ENCODE peak calls at places on chromosomes 4 and X, in nine cellular contexts. Z, T, L, O, B, W, D, I and K are unnamed samples.
A peak's percentile ranks its signal among the peaks of the same experiment; 100 is the strongest.

GRCh38 chrX:154135458-154136229 is 8.4 kb upstream of the OPN1LW start:
- DNase-seq in Z (peak; percentile 8), T (no peak), L (no peak), O (no peak), B (no peak), W (peak; percentile 72), D (no peak), I (no peak), K (no peak)

GRCh38 chr4:3318561-3319021 is 25.8 kb downstream of the RGS12 start:
- DNase-seq in Z (no peak), T (no peak), L (no peak), O (no peak), B (peak; percentile 46), W (no peak), D (peak; percentile 53), I (peak; percentile 42), K (no peak)

GRCh38 chrX:119672252-119672825 is 20.6 kb downstream of the SEPTIN6 start:
- DNase-seq in Z (no peak), T (no peak), L (no peak), O (no peak), B (no peak), W (no peak), D (no peak), I (peak; percentile 15), K (no peak)

GRCh38 chr4:186622788-186623464 is 67.6 kb upstream of the MTNR1A start:
- DNase-seq in Z (peak; percentile 46), T (peak; percentile 71), L (peak; percentile 85), O (no peak), B (no peak), W (no peak), D (peak; percentile 82), I (no peak), K (no peak)

GRCh38 chr4:119000400-119000799 is 111.7 kb downstream of the SYNPO2 start:
- DNase-seq in Z (no peak), T (no peak), L (peak; percentile 22), O (no peak), B (peak; percentile 75), W (no peak), D (no peak), I (no peak), K (no peak)

GRCh38 chrX:10945463-10945862 is 165.7 kb upstream of the HCCS start:
- DNase-seq in Z (peak; percentile 17), T (no peak), L (peak; percentile 49), O (no peak), B (no peak), W (no peak), D (no peak), I (no peak), K (no peak)

GRCh38 chr4:21811576-21811975 is 137.0 kb downstream of the KCNIP4 start:
- DNase-seq in Z (no peak), T (peak; percentile 68), L (peak; percentile 70), O (no peak), B (no peak), W (no peak), D (no peak), I (no peak), K (no peak)

GRCh38 chr4:23897564-23898109 is 7.8 kb upstream of the PPARGC1A start:
- DNase-seq in Z (no peak), T (no peak), L (no peak), O (no peak), B (no peak), W (no peak), D (no peak), I (no peak), K (no peak)

GRCh38 chrX:136354201-136354600 is 53.4 kb downstream of the ADGRG4 start:
- DNase-seq in Z (peak; percentile 69), T (no peak), L (no peak), O (no peak), B (no peak), W (no peak), D (no peak), I (no peak), K (no peak)

GRCh38 chr4:13989496-13989895 is 362.0 kb upstream of the BOD1L1 start:
- DNase-seq in Z (peak; percentile 46), T (peak; percentile 54), L (peak; percentile 60), O (no peak), B (no peak), W (no peak), D (no peak), I (no peak), K (peak; percentile 27)

GRCh38 chrX:16739574-16739973 is 20.2 kb downstream of the SYAP1 start:
- DNase-seq in Z (no peak), T (peak; percentile 46), L (no peak), O (no peak), B (no peak), W (no peak), D (no peak), I (no peak), K (no peak)

GRCh38 chr4:35300996-35301774 is 943.1 kb downstream of the ARAP2 start:
- DNase-seq in Z (no peak), T (no peak), L (no peak), O (no peak), B (no peak), W (no peak), D (no peak), I (no peak), K (no peak)

GRCh38 chr4:24373662-24374061 is 210.7 kb downstream of the DHX15 start:
- DNase-seq in Z (no peak), T (no peak), L (no peak), O (no peak), B (no peak), W (no peak), D (no peak), I (no peak), K (no peak)

GRCh38 chrX:18616688-18617087 is 55.2 kb downstream of the RS1 start:
- DNase-seq in Z (no peak), T (no peak), L (no peak), O (no peak), B (no peak), W (no peak), D (no peak), I (no peak), K (no peak)
- H3K27ac ChIP-seq in Z (no peak overlapping the region), T (no peak overlapping the region), L (no peak overlapping the region), O (no peak overlapping the region), B (no peak overlapping the region), W (no peak overlapping the region), D (no peak overlapping the region), I (no peak overlapping the region), K (no peak overlapping the region)

DNA sequence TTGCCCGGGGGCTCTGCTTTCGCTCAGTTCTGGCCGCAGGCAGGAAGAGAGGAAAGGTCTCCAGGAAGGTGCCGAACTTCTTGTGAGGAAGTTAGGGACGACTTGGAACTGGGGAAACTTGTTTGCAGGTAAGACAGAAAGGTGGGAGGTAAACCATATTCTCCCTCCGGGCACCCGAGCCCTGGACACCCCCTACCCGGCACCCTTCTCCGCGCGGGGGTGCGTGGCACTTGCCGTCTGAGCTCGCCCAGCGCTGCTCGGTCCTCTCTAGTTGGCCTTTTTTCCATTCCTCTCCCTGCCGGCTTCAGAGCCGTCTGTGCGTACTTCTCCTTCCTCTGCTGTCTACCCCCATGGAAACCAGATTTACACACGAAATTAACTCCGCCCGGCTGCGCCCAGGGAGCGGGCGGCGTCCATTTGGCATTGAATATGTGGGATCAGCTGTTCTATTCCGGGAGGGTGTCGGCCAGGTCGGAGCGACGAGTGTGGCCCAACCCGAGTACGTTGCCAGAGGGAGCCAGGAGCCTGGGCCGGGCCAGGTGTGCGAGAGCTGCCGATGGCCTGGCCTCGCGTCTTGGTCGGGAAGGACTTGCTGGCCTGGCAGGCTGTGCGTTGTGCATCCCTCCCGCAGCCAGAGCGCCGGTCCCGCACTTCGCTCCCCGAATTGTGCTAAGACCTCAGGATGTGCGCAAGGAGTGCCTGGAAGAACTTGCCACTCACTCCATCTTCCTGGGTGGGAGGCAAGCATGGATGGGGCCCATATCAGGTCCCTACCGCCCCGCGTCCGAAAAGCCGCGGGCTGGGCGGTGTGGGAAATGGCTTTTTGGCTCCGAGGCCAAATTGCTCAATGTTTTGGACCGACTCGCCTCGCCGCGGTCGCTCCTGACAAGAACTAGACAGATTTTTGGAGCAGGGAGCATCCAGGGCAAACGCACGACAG is 1.7 kb downstream of the PDGFRA start:
- DNase-seq in Z (no peak), T (peak; percentile 85), L (peak; percentile 70), O (no peak), B (peak; percentile 81), W (no peak), D (peak; percentile 86), I (no peak), K (no peak)
- H3K27me3 ChIP-seq in Z (peaks cover 24% of the 10 kb centered on the region), T (no peaks in the 10 kb centered on the region), L (no peaks in the 10 kb centered on the region), O (peaks cover 43% of the 10 kb centered on the region), B (peaks cover 81% of the 10 kb centered on the region), W (peaks cover 37% of the 10 kb centered on the region), D (peaks cover 3% of the 10 kb centered on the region), I (peaks cover 97% of the 10 kb centered on the region), K (no peaks in the 10 kb centered on the region)

GRCh38 chr4:39931441-39931901 is 46.2 kb downstream of the PDS5A start:
- DNase-seq in Z (no peak), T (no peak), L (no peak), O (no peak), B (no peak), W (no peak), D (no peak), I (no peak), K (no peak)

GRCh38 chr4:39928538-39928937 is 49.2 kb downstream of the PDS5A start:
- DNase-seq in Z (no peak), T (no peak), L (no peak), O (no peak), B (no peak), W (no peak), D (no peak), I (no peak), K (no peak)

GRCh38 chr4:39936565-39937418 is 40.9 kb downstream of the PDS5A start:
- DNase-seq in Z (peak; percentile 48), T (no peak), L (no peak), O (no peak), B (no peak), W (no peak), D (no peak), I (no peak), K (no peak)

GRCh38 chr4:39933689-39934590 is 43.8 kb downstream of the PDS5A start:
- DNase-seq in Z (no peak), T (peak; percentile 80), L (peak; percentile 82), O (no peak), B (no peak), W (no peak), D (no peak), I (no peak), K (peak; percentile 14)

DNA sequence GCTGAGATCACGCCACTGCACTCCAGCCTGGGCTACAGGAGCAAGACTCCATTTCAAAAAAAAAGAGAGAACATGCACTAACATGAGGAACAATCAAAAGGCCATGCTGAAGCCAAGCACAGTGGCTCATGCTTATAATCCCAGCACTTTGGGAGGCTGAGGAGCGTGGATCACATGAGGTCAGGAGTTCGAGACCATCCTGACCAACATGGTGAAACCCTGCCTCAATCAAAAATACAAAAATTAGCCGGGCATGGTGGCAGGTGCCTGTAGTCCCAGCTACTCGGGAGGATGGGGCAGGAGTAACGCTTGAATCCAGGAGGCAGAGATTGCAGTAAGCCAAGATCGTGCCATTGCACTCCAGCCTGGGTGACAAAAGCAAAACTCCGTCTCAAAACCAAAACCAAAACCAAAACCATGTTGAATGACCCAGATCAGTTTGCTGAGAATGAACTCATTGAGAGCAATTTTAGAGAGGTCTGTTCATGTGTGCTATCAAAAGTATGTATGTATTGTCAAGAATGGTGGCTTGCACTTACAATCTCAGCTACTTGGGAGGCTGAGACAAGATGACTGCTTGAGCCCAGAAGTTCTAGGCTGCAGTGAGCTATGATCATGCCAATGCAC is 44.8 kb downstream of the PDS5A start:
- DNase-seq in Z (no peak), T (no peak), L (peak; percentile 24), O (no peak), B (no peak), W (peak; percentile 37), D (no peak), I (no peak), K (no peak)
- H3K4me3 ChIP-seq in Z (no peak overlapping the region), T (no peak overlapping the region), L (no peak overlapping the region), O (no peak overlapping the region), B (no peak overlapping the region), W (no peak overlapping the region), D (no peak overlapping the region), I (peak overlapping the region; percentile 14), K (no peak overlapping the region)

GRCh38 chr4:115973768-115974167 is 860.3 kb upstream of the NDST4 start:
- DNase-seq in Z (no peak), T (no peak), L (no peak), O (no peak), B (no peak), W (no peak), D (no peak), I (no peak), K (no peak)
- H3K27ac ChIP-seq in Z (no peak overlapping the region), T (no peak overlapping the region), L (no peak overlapping the region), O (no peak overlapping the region), B (no peak overlapping the region), W (no peak overlapping the region), D (no peak overlapping the region), I (no peak overlapping the region), K (no peak overlapping the region)